ENCODE peak calls at places on chromosomes 7 and 10, in four cellular contexts. One of them, this sample, is unnamed. For H3K4me1, the result is how much of the 10 kb centered on the place peaks cover.

GRCh38 chr7:15508258-15508657 is 53.6 kb downstream of the AGMO start:
- DNase-seq in mesenchymal stem cell: peak
- DNase-seq in right lobe of liver: no peak
- DNase-seq in tibial nerve: no peak
- DNase-seq in this sample: peak

GRCh38 chr10:92200564-92200963 is 90.3 kb downstream of the CPEB3 start:
- DNase-seq in mesenchymal stem cell: no peak
- DNase-seq in right lobe of liver: no peak
- DNase-seq in tibial nerve: no peak
- DNase-seq in this sample: peak

GRCh38 chr10:8975535-8975934 is 921.0 kb downstream of the GATA3 start:
- DNase-seq in mesenchymal stem cell: no peak
- DNase-seq in tibial nerve: no peak
- DNase-seq in right lobe of liver: no peak
- DNase-seq in this sample: peak

GRCh38 chr10:79313911-79314439 is 33.3 kb upstream of the PPIF start:
- DNase-seq in tibial nerve: no peak
- DNase-seq in mesenchymal stem cell: no peak
- DNase-seq in right lobe of liver: peak
- DNase-seq in this sample: no peak

GRCh38 chr10:3330687-3331086 is 158.1 kb upstream of the PITRM1 start:
- DNase-seq in tibial nerve: peak
- DNase-seq in mesenchymal stem cell: peak
- DNase-seq in right lobe of liver: no peak
- DNase-seq in this sample: peak

GRCh38 chr7:102891693-102892261 is 21.0 kb upstream of the LRRC17 start:
- DNase-seq in right lobe of liver: no peak
- DNase-seq in mesenchymal stem cell: peak
- DNase-seq in tibial nerve: no peak
- DNase-seq in this sample: no peak

GRCh38 chr10:48450233-48450810 is 143.8 kb downstream of the MAPK8 start:
- DNase-seq in right lobe of liver: no peak
- DNase-seq in tibial nerve: no peak
- DNase-seq in mesenchymal stem cell: no peak
- DNase-seq in this sample: no peak

GRCh38 chr7:22557167-22557566 is 57.2 kb upstream of the STEAP1B start:
- DNase-seq in right lobe of liver: no peak
- DNase-seq in tibial nerve: no peak
- DNase-seq in mesenchymal stem cell: no peak
- DNase-seq in this sample: no peak

GRCh38 chr10:110207805-110208613 is 604 bp downstream of the MXI1 start:
- DNase-seq in right lobe of liver: peak
- DNase-seq in tibial nerve: no peak
- DNase-seq in mesenchymal stem cell: peak
- DNase-seq in this sample: no peak

GRCh38 chr7:6556196-6556595 is 4.9 kb upstream of the GRID2IP start:
- DNase-seq in tibial nerve: no peak
- DNase-seq in right lobe of liver: no peak
- DNase-seq in mesenchymal stem cell: no peak
- DNase-seq in this sample: no peak

GRCh38 chr10:103480521-103480920 is 1.5 kb upstream of the CALHM3 start:
- DNase-seq in tibial nerve: no peak
- DNase-seq in right lobe of liver: no peak
- DNase-seq in mesenchymal stem cell: no peak
- DNase-seq in this sample: no peak

GRCh38 chr10:31319602-31320178 is 674 bp downstream of the ZEB1 start:
- DNase-seq in tibial nerve: no peak
- DNase-seq in mesenchymal stem cell: no peak
- DNase-seq in right lobe of liver: no peak
- DNase-seq in this sample: no peak

GRCh38 chr7:138865843-138866242 is 67.8 kb upstream of the ATP6V0A4 start:
- DNase-seq in tibial nerve: no peak
- DNase-seq in mesenchymal stem cell: no peak
- DNase-seq in right lobe of liver: no peak
- DNase-seq in this sample: no peak

GRCh38 chr10:125515571-125515970 is 167.4 kb downstream of the TEX36 start:
- DNase-seq in right lobe of liver: no peak
- DNase-seq in tibial nerve: no peak
- DNase-seq in mesenchymal stem cell: no peak
- DNase-seq in this sample: no peak

GRCh38 chr10:119761106-119761505 is 35.3 kb downstream of the INPP5F start:
- DNase-seq in right lobe of liver: no peak
- DNase-seq in tibial nerve: no peak
- DNase-seq in mesenchymal stem cell: peak
- DNase-seq in this sample: peak

GRCh38 chr7:44108768-44109750 is 4.9 kb downstream of the AEBP1 start:
- DNase-seq in mesenchymal stem cell: no peak
- DNase-seq in right lobe of liver: no peak
- DNase-seq in tibial nerve: no peak
- DNase-seq in this sample: no peak

GRCh38 chr7:134856141-134856540 is 76.7 kb downstream of the CALD1 start:
- DNase-seq in tibial nerve: no peak
- DNase-seq in right lobe of liver: no peak
- DNase-seq in mesenchymal stem cell: peak
- DNase-seq in this sample: no peak

GRCh38 chr10:58952747-58953466 is 223.5 kb upstream of the PHYHIPL start:
- DNase-seq in right lobe of liver: no peak
- DNase-seq in tibial nerve: peak
- DNase-seq in mesenchymal stem cell: peak
- DNase-seq in this sample: no peak

GRCh38 chr10:99344715-99345114 is 15.6 kb downstream of the CNNM1 start:
- DNase-seq in right lobe of liver: no peak
- DNase-seq in mesenchymal stem cell: no peak
- DNase-seq in tibial nerve: no peak
- DNase-seq in this sample: no peak

GRCh38 chr10:71423268-71423667 is 26.5 kb downstream of the CDH23 start:
- DNase-seq in tibial nerve: no peak
- DNase-seq in right lobe of liver: no peak
- DNase-seq in mesenchymal stem cell: no peak
- DNase-seq in this sample: no peak

GRCh38 chr7:47336178-47337020 is 245.5 kb downstream of the TNS3 start:
- DNase-seq in right lobe of liver: no peak
- DNase-seq in tibial nerve: no peak
- DNase-seq in mesenchymal stem cell: peak
- DNase-seq in this sample: peak

GRCh38 chr10:102358717-102359382 is 36.7 kb upstream of the NFKB2 start:
- DNase-seq in right lobe of liver: no peak
- DNase-seq in tibial nerve: no peak
- DNase-seq in mesenchymal stem cell: no peak
- DNase-seq in this sample: no peak

GRCh38 chr10:129769381-129770116 is 194.5 kb downstream of the EBF3 start:
- DNase-seq in mesenchymal stem cell: no peak
- DNase-seq in tibial nerve: no peak
- DNase-seq in right lobe of liver: no peak
- DNase-seq in this sample: no peak

GRCh38 chr7:123748171-123748733 is 551 bp downstream of the WASL start:
- DNase-seq in right lobe of liver: peak
- DNase-seq in tibial nerve: peak
- DNase-seq in mesenchymal stem cell: peak
- DNase-seq in this sample: no peak

GRCh38 chr7:36308031-36308430 is 81.6 kb upstream of the ANLN start:
- DNase-seq in right lobe of liver: no peak
- DNase-seq in tibial nerve: no peak
- DNase-seq in mesenchymal stem cell: peak
- DNase-seq in this sample: no peak

GRCh38 chr7:55005241-55005836 is 13.5 kb upstream of the EGFR start:
- DNase-seq in mesenchymal stem cell: no peak
- DNase-seq in tibial nerve: no peak
- DNase-seq in right lobe of liver: no peak
- DNase-seq in this sample: no peak

GRCh38 chr7:22487978-22488642 is 11.9 kb downstream of the STEAP1B start:
- DNase-seq in mesenchymal stem cell: no peak
- DNase-seq in tibial nerve: no peak
- DNase-seq in right lobe of liver: no peak
- DNase-seq in this sample: no peak

GRCh38 chr10:110918633-110919348 is at the start of gene BBIP1:
- DNase-seq in tibial nerve: no peak
- DNase-seq in mesenchymal stem cell: peak
- DNase-seq in right lobe of liver: no peak
- DNase-seq in this sample: peak

GRCh38 chr7:17829001-17829400 is 111.3 kb downstream of the SNX13 start:
- DNase-seq in tibial nerve: no peak
- DNase-seq in mesenchymal stem cell: no peak
- DNase-seq in right lobe of liver: no peak
- DNase-seq in this sample: no peak

GRCh38 chr7:91169819-91170218 is 94.4 kb upstream of the FZD1 start:
- DNase-seq in mesenchymal stem cell: no peak
- DNase-seq in tibial nerve: no peak
- DNase-seq in right lobe of liver: no peak
- DNase-seq in this sample: no peak

GRCh38 chr7:155208681-155209477 is 88.8 kb upstream of the INSIG1 start:
- DNase-seq in mesenchymal stem cell: peak
- DNase-seq in right lobe of liver: no peak
- DNase-seq in tibial nerve: no peak
- DNase-seq in this sample: no peak

GRCh38 chr7:122299624-122299934 is 5.0 kb downstream of the FEZF1 start:
- DNase-seq in tibial nerve: no peak
- DNase-seq in right lobe of liver: no peak
- DNase-seq in mesenchymal stem cell: no peak
- DNase-seq in this sample: no peak

GRCh38 chr10:129911451-129912160 is 52.5 kb downstream of the EBF3 start:
- DNase-seq in right lobe of liver: no peak
- DNase-seq in mesenchymal stem cell: no peak
- DNase-seq in tibial nerve: no peak
- DNase-seq in this sample: no peak

GRCh38 chr10:78605800-78606350 is 462.9 kb upstream of the ZMIZ1 start:
- DNase-seq in tibial nerve: no peak
- DNase-seq in mesenchymal stem cell: no peak
- DNase-seq in right lobe of liver: no peak
- DNase-seq in this sample: peak

GRCh38 chr10:94193466-94193924 is 169.2 kb downstream of the NOC3L start:
- DNase-seq in right lobe of liver: no peak
- DNase-seq in tibial nerve: no peak
- DNase-seq in mesenchymal stem cell: peak
- DNase-seq in this sample: no peak

GRCh38 chr10:77386365-77386764 is 251.2 kb downstream of the KCNMA1 start:
- DNase-seq in mesenchymal stem cell: no peak
- DNase-seq in right lobe of liver: no peak
- DNase-seq in tibial nerve: no peak
- DNase-seq in this sample: no peak
- H3K4me1 ChIP-seq in mesenchymal stem cell: under half
- H3K4me1 ChIP-seq in right lobe of liver: under half
- H3K4me1 ChIP-seq in tibial nerve: under half
- H3K4me1 ChIP-seq in this sample: under half

GRCh38 chr7:97024209-97025129 is at the start of gene DLX5:
- DNase-seq in tibial nerve: no peak
- DNase-seq in mesenchymal stem cell: no peak
- DNase-seq in right lobe of liver: no peak
- DNase-seq in this sample: peak

GRCh38 chr7:97020601-97021442 is 3.8 kb downstream of the DLX5 start:
- DNase-seq in tibial nerve: no peak
- DNase-seq in right lobe of liver: no peak
- DNase-seq in mesenchymal stem cell: no peak
- DNase-seq in this sample: no peak

GRCh38 chr7:97021443-97022261 is 3.0 kb downstream of the DLX5 start:
- DNase-seq in tibial nerve: no peak
- DNase-seq in right lobe of liver: no peak
- DNase-seq in mesenchymal stem cell: no peak
- DNase-seq in this sample: no peak

GRCh38 chr7:97025130-97025499 is 484 bp upstream of the DLX5 start:
- DNase-seq in right lobe of liver: no peak
- DNase-seq in tibial nerve: no peak
- DNase-seq in mesenchymal stem cell: no peak
- DNase-seq in this sample: no peak

DNA sequence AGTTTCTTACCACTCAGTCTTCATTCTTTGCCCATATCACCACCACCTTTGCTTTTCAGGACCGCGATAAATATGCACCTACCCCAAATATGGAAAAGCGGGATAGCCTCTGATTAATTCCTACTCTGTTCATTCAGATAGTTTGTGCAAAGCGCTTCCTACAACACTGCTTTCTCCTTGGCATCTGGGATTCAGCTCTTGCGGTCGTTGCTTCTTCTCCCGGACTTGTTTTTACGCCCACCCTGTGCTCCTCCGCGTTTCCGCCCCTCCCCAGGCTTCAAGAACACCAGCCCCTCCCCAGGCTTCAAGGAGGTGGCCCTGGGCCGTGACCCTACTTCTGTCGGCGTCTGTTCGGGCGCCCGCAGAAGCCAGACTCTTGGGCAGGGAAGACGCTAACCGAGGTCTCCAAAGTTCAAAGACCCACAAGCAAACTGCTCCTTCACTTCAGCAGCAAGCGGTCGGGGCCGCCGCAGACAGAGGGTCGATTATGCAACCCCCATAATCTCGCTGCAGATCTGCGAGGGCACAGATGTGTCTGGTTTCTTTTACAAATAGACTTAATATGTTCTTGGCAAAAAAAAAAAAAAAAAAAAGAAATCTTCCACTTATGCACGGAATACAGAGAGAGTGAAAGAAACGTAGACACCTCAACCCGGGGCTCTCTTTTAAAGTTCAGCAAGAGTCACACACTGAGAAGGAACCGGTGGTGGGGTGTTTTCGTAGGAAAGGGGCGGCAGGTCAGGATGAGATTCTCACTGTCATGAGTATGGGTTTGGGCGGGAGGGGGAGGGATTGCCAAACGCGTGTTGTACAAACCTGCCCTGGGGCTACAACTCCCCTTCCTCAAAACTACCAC is 2.0 kb downstream of the DLX5 start:
- DNase-seq in tibial nerve: no peak
- DNase-seq in mesenchymal stem cell: no peak
- DNase-seq in right lobe of liver: no peak
- DNase-seq in this sample: no peak
- H3K4me1 ChIP-seq in tibial nerve: under half
- H3K4me1 ChIP-seq in mesenchymal stem cell: under half
- H3K4me1 ChIP-seq in right lobe of liver: under half
- H3K4me1 ChIP-seq in this sample: under half

GRCh38 chr10:105803206-105803605 is 1162.1 kb downstream of the SORCS3 start:
- DNase-seq in tibial nerve: no peak
- DNase-seq in mesenchymal stem cell: no peak
- DNase-seq in right lobe of liver: no peak
- DNase-seq in this sample: no peak

GRCh38 chr10:105797234-105797890 is 1156.3 kb downstream of the SORCS3 start:
- DNase-seq in right lobe of liver: peak
- DNase-seq in tibial nerve: no peak
- DNase-seq in mesenchymal stem cell: no peak
- DNase-seq in this sample: peak

DNA sequence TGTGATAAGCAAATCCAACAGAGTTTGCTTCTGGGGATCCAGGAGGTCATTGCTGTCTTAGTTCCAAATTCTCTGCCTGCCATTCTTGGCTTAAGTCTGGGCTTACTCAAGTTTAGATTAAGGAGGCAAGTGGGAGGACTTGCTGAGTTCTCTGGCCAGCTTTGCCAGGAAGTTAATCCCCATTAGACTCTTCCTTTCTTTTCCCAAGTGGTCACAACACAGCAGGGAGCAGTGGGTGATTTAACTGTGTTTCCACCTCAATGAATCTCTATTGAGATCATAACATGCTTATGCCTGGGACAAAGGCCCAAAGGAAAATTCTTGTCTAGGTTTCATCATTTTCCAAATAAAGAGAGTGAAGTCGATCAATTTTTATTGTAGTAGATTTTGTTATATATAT is 1159.5 kb downstream of the SORCS3 start:
- DNase-seq in tibial nerve: no peak
- DNase-seq in mesenchymal stem cell: no peak
- DNase-seq in right lobe of liver: no peak
- DNase-seq in this sample: no peak
- H3K4me1 ChIP-seq in tibial nerve: under half
- H3K4me1 ChIP-seq in mesenchymal stem cell: under half
- H3K4me1 ChIP-seq in right lobe of liver: under half
- H3K4me1 ChIP-seq in this sample: under half

GRCh38 chr7:49700841-49701240 is 72.6 kb upstream of the VWC2 start:
- DNase-seq in mesenchymal stem cell: no peak
- DNase-seq in right lobe of liver: no peak
- DNase-seq in tibial nerve: no peak
- DNase-seq in this sample: no peak
- H3K4me1 ChIP-seq in mesenchymal stem cell: under half
- H3K4me1 ChIP-seq in right lobe of liver: under half
- H3K4me1 ChIP-seq in tibial nerve: under half
- H3K4me1 ChIP-seq in this sample: under half